ENCODE peak calls at places on chromosome 11, in five cellular contexts. F, X, O, T and J are unnamed samples.

GRCh38 chr11:55942785-55943392 is 6.7 kb upstream of the OR5I1 start:
- DNase-seq in F (peak; percentile 22), X (peak; percentile 18), O (peak; percentile 3), T (peak; percentile 3), J (peak; percentile 84)

GRCh38 chr11:104727768-104728167 is 170.5 kb downstream of the CASP12 start:
- DNase-seq in F (no peak), X (no peak), O (no peak), T (no peak), J (no peak)

GRCh38 chr11:6565325-6565724 is 38.1 kb downstream of the RRP8 start:
- DNase-seq in F (no peak), X (no peak), O (no peak), T (no peak), J (no peak)

GRCh38 chr11:3347127-3347526 is 31.8 kb downstream of the ZNF195 start:
- DNase-seq in F (no peak), X (no peak), O (no peak), T (no peak), J (no peak)

GRCh38 chr11:86103808-86104207 is 34.9 kb upstream of the PICALM start:
- DNase-seq in F (no peak), X (no peak), O (no peak), T (no peak), J (no peak)

GRCh38 chr11:117547911-117548310 is 220.3 kb downstream of the CEP164 start:
- DNase-seq in F (no peak), X (no peak), O (no peak), T (no peak), J (no peak)

GRCh38 chr11:13349046-13349445 is 71.5 kb downstream of the BMAL1 start:
- DNase-seq in F (no peak), X (no peak), O (no peak), T (no peak), J (no peak)

GRCh38 chr11:117019871-117020270 is 78.4 kb downstream of the SIK3 start:
- DNase-seq in F (no peak), X (no peak), O (no peak), T (no peak), J (no peak)

GRCh38 chr11:1060885-1061616 is 13.6 kb upstream of the MUC2 start:
- DNase-seq in F (peak; percentile 27), X (peak; percentile 74), O (peak; percentile 83), T (no peak), J (no peak)

GRCh38 chr11:117408356-117408755 is 80.7 kb downstream of the CEP164 start:
- DNase-seq in F (no peak), X (no peak), O (no peak), T (no peak), J (no peak)

GRCh38 chr11:8917157-8917820 is 6.3 kb downstream of the AKIP1 start:
- DNase-seq in F (no peak), X (no peak), O (no peak), T (no peak), J (peak; percentile 77)

GRCh38 chr11:1223346-1224108 is 661 bp downstream of the MUC5B start:
- DNase-seq in F (no peak), X (no peak), O (no peak), T (no peak), J (no peak)

GRCh38 chr11:132472411-132473205 is 1059.7 kb downstream of the OPCML start:
- DNase-seq in F (no peak), X (no peak), O (no peak), T (no peak), J (no peak)

GRCh38 chr11:60788401-60789110 is 3.4 kb downstream of the MS4A10 start:
- DNase-seq in F (no peak), X (no peak), O (no peak), T (no peak), J (no peak)

GRCh38 chr11:34243620-34244493 is 114.0 kb downstream of the ABTB2 start:
- DNase-seq in F (no peak), X (peak; percentile 71), O (peak; percentile 94), T (no peak), J (no peak)

GRCh38 chr11:130531061-130531460 is 82.6 kb downstream of the ADAMTS15 start:
- DNase-seq in F (no peak), X (no peak), O (no peak), T (no peak), J (no peak)

GRCh38 chr11:111977141-111978027 is 40.2 kb downstream of the DIXDC1 start:
- DNase-seq in F (no peak), X (no peak), O (no peak), T (no peak), J (peak; percentile 57)

GRCh38 chr11:75632962-75633361 is 35.9 kb downstream of the MAP6 start:
- DNase-seq in F (no peak), X (no peak), O (no peak), T (no peak), J (no peak)

GRCh38 chr11:2097356-2097997 is 41.7 kb downstream of the IGF2 start:
- DNase-seq in F (no peak), X (no peak), O (no peak), T (no peak), J (peak; percentile 86)

GRCh38 chr11:72105888-72106287 is at the start of gene TOMT:
- DNase-seq in F (no peak), X (no peak), O (no peak), T (no peak), J (no peak)

GRCh38 chr11:103183981-103184592 is 74.9 kb downstream of the DYNC2H1 start:
- DNase-seq in F (no peak), X (no peak), O (no peak), T (no peak), J (peak; percentile 10)

GRCh38 chr11:64419818-64420485 is 61.0 kb downstream of the RPS6KA4 start:
- DNase-seq in F (no peak), X (no peak), O (no peak), T (no peak), J (no peak)

GRCh38 chr11:130042093-130042591 is 27.6 kb upstream of the APLP2 start:
- DNase-seq in F (peak; percentile 89), X (no peak), O (peak; percentile 38), T (peak; percentile 52), J (no peak)

GRCh38 chr11:76797341-76798201 is 14.4 kb downstream of the TSKU start:
- DNase-seq in F (no peak), X (no peak), O (no peak), T (no peak), J (no peak)

GRCh38 chr11:96008161-96008560 is 84.3 kb upstream of the MTMR2 start:
- DNase-seq in F (no peak), X (no peak), O (no peak), T (no peak), J (no peak)

GRCh38 chr11:134474070-134474860 is 62.2 kb upstream of the B3GAT1 start:
- DNase-seq in F (no peak), X (no peak), O (no peak), T (no peak), J (no peak)

GRCh38 chr11:134470238-134470637 is 58.2 kb upstream of the B3GAT1 start:
- DNase-seq in F (no peak), X (no peak), O (no peak), T (no peak), J (no peak)

GRCh38 chr11:134472188-134472455 is 60.1 kb upstream of the B3GAT1 start:
- DNase-seq in F (no peak), X (no peak), O (no peak), T (no peak), J (no peak)

GRCh38 chr11:134469627-134470026 is 57.6 kb upstream of the B3GAT1 start:
- DNase-seq in F (no peak), X (peak; percentile 24), O (no peak), T (no peak), J (peak; percentile 47)

GRCh38 chr11:134471341-134472187 is 59.5 kb upstream of the B3GAT1 start:
- DNase-seq in F (no peak), X (no peak), O (no peak), T (no peak), J (no peak)
- TF ChIP-seq REST in F (no peak), X (no peak), O (no peak), T (no peak), J (no peak)

DNA sequence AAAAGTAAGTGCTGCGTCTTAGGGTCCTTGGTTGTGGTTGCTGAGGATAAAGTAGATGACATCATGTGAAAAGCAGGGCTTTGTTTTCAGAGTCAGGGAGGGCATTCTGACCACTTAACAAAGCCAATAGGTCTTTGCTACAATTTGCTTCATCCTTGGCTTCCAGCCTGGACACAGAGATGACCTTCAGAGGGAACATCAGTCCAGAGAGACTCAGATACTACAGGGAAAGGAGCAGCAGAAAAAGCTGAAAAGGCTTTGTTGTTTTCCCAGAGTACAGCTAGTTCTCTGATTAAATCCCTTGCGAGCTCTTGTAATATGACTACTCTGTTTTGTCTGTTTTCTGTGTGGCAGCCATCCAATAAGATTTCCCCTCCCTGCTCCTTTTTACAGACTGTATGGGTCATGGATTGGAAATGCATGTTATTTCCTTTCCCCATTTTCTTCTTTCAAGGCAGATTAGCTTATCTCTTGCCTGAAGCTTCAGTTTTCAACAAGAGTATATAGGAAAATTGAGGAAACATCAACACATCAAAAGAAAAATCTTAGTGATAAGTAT is 31.9 kb downstream of the ATG13 start:
- DNase-seq in F (no peak), X (no peak), O (no peak), T (no peak), J (no peak)
- TF ChIP-seq REST in F (no peak), X (no peak), O (no peak), T (no peak), J (no peak)

GRCh38 chr11:105862736-105863367 is 159.2 kb downstream of the MSANTD4 start:
- DNase-seq in F (peak; percentile 52), X (peak; percentile 41), O (no peak), T (peak; percentile 5), J (peak; percentile 75)
- TF ChIP-seq REST in F (peak; percentile 16), X (no peak), O (no peak), T (no peak), J (no peak)

GRCh38 chr11:125305346-125305745 is 140.8 kb downstream of the PKNOX2 start:
- DNase-seq in F (no peak), X (no peak), O (no peak), T (no peak), J (peak; percentile 39)
- TF ChIP-seq REST in F (no peak), X (no peak), O (no peak), T (no peak), J (no peak)

GRCh38 chr11:94866231-94866827 is 98.2 kb downstream of the AMOTL1 start:
- DNase-seq in F (no peak), X (no peak), O (no peak), T (no peak), J (no peak)
- TF ChIP-seq REST in F (no peak), X (no peak), O (no peak), T (no peak), J (no peak)

DNA sequence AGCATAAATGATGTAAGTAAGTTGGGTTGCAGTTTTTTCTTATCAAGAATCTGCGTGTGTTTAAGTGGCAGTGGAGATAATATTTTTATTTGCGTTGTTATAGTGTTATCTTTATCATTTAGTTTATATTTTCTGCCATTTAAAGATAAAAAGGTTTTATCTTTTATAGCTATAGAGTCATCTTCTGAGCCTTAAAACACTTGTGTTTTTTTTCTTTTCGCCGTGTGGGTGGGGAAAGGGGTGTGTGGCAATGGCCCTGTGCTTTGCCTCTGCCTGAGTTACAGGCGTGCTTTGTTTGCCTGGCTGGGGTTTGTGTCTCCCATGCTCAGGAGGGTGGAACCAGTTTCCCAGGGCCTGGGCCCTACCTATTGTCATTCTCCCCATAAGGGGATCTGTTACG is 16.2 kb downstream of the ARHGEF12 start:
- DNase-seq in F (no peak), X (no peak), O (no peak), T (no peak), J (no peak)
- TF ChIP-seq REST in F (no peak), X (no peak), O (no peak), T (no peak), J (no peak)